ENCODE peak calls at places on chromosome 17, in six cellular contexts. Z, Y, D, K, B and A are unnamed samples.

GRCh38 chr17:74720506-74720905 is 7.8 kb upstream of the CD300LF start:
- DNase-seq in K (no peak), D (no peak), B (no peak), Y (no peak), Z (no peak), A (no peak)

GRCh38 chr17:16439867-16440351 is 24.5 kb downstream of the TRPV2 start:
- DNase-seq in D (peak), K (no peak), B (no peak), Z (no peak), Y (no peak), A (peak)

GRCh38 chr17:2222901-2223616 is 80.5 kb downstream of the SMG6 start:
- DNase-seq in D (peak), Z (no peak), Y (no peak), B (no peak), K (no peak), A (no peak)

GRCh38 chr17:9643611-9644010 is 1.7 kb upstream of the USP43 start:
- DNase-seq in Y (no peak), Z (no peak), D (no peak), K (no peak), B (no peak), A (no peak)

GRCh38 chr17:49180998-49181635 is 29.3 kb downstream of the GNGT2 start:
- DNase-seq in B (no peak), D (no peak), K (no peak), Z (no peak), Y (no peak), A (no peak)

GRCh38 chr17:75472119-75472518 is 15.7 kb downstream of the TMEM94 start:
- DNase-seq in K (no peak), Z (no peak), B (no peak), D (no peak), Y (peak), A (no peak)

GRCh38 chr17:59513934-59514841 is 51.2 kb upstream of the DHX40 start:
- DNase-seq in Y (peak), D (peak), Z (no peak), B (no peak), K (no peak), A (peak)

GRCh38 chr17:48330386-48330785 is 99.6 kb downstream of the SKAP1 start:
- DNase-seq in K (no peak), Y (no peak), B (no peak), Z (no peak), D (no peak), A (no peak)

GRCh38 chr17:7842380-7842949 is 8.4 kb downstream of the KDM6B start:
- DNase-seq in K (no peak), Z (peak), Y (peak), B (no peak), D (peak), A (peak)

GRCh38 chr17:46011711-46012505 is 12.9 kb downstream of the STH start:
- DNase-seq in B (no peak), Y (peak), Z (no peak), D (no peak), K (no peak), A (no peak)

GRCh38 chr17:44209786-44210341 is 9.6 kb downstream of the UBTF start:
- DNase-seq in Z (no peak), B (no peak), D (no peak), K (no peak), Y (no peak), A (no peak)

GRCh38 chr17:78990349-78991016 is 10.8 kb upstream of the LGALS3BP start:
- DNase-seq in Y (peak), B (no peak), K (no peak), D (no peak), Z (no peak), A (no peak)

GRCh38 chr17:65627892-65628622 is 66.6 kb upstream of the AXIN2 start:
- DNase-seq in D (peak), B (no peak), Z (no peak), Y (peak), K (no peak), A (no peak)

GRCh38 chr17:78966906-78967600 is 12.7 kb downstream of the LGALS3BP start:
- DNase-seq in Z (no peak), D (no peak), B (no peak), Y (no peak), K (no peak), A (no peak)